ENCODE peak calls at places on chromosomes 1 and 21, in seven cellular contexts. E is neural crest cell, W is IMR-90, H is nephron progenitor cell, V is BJ, M is fibroblast of lung, L is HFFc6. T is an unnamed sample.

GRCh38 chr1:202349263-202349928 is 897 bp downstream of the PPP1R12B start:
- DNase-seq in E (no peak), W (peak), H (no peak), V (no peak), M (peak), L (peak), T (no peak)

GRCh38 chr21:25368531-25368930 is 238.8 kb downstream of the MRPL39 start:
- DNase-seq in E (no peak), W (no peak), H (no peak), V (no peak), M (no peak), L (no peak), T (no peak)

GRCh38 chr1:248841702-248842395 is 3.8 kb downstream of the ZNF672 start:
- DNase-seq in E (peak), W (peak), H (peak), V (no peak), M (peak), L (peak), T (no peak)

GRCh38 chr1:22791736-22792325 is 81.2 kb downstream of the EPHB2 start:
- DNase-seq in E (no peak), W (no peak), H (no peak), V (no peak), M (no peak), L (no peak), T (no peak)

GRCh38 chr1:220370041-220370700 is 97.9 kb upstream of the RAB3GAP2 start:
- DNase-seq in E (no peak), W (peak), H (peak), V (peak), M (peak), L (peak), T (no peak)

GRCh38 chr1:233613252-233614172 is at the start of gene KCNK1:
- DNase-seq in E (peak), W (peak), H (peak), V (peak), M (peak), L (no peak), T (peak)

GRCh38 chr1:22018583-22019559 is 17.4 kb downstream of the CELA3A start:
- DNase-seq in E (no peak), W (peak), H (no peak), V (no peak), M (peak), L (peak), T (no peak)

GRCh38 chr1:22915816-22916468 is 56.7 kb downstream of the LACTBL1 start:
- DNase-seq in E (no peak), W (no peak), H (no peak), V (no peak), M (no peak), L (no peak), T (no peak)

GRCh38 chr1:100539836-100540536 is 2.0 kb downstream of the GPR88 start:
- DNase-seq in E (peak), W (peak), H (peak), V (no peak), M (peak), L (no peak), T (no peak)

GRCh38 chr1:42993631-42994121 is 35.0 kb upstream of the SLC2A1 start:
- DNase-seq in E (no peak), W (no peak), H (no peak), V (no peak), M (no peak), L (no peak), T (no peak)

GRCh38 chr1:39977202-39977601 is 22.3 kb downstream of the MFSD2A start:
- DNase-seq in E (no peak), W (peak), H (no peak), V (no peak), M (peak), L (no peak), T (no peak)

GRCh38 chr1:229714964-229715603 is 89.0 kb downstream of the URB2 start:
- DNase-seq in E (no peak), W (peak), H (peak), V (no peak), M (no peak), L (peak), T (no peak)
- TF ChIP-seq CTCF in E (peak), W (peak), H (no peak), V (peak), M (peak), L (peak), T (peak)

DNA sequence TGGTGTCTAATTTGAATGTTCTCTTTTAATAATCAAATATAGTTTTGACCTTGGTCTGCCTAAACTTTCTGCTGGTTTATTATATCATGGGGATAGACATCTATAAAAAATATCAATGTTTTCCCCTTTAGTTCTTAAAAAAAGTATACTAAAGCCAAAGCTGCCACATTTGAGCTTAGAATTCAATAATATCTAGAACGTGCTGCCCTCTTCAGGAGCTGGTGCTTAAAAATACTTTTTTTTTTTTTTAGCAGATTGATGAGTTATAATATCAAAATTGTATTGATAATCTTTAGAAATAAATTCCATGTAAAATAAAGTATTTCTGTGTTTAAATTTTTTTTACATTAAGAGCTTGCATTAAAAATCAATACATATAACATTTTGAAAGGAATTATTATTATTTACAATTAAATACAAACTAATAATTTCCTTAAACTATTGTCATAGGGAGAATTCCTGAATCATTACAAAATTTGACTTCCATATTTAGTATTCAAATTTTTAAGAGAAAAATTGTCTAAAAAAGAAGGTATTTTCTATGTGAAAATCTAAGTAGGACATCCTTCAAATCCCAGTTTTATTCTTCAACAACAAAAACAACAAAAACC is 40.1 kb upstream of the ADGRL2 start:
- DNase-seq in E (no peak), W (peak), H (no peak), V (no peak), M (peak), L (peak), T (no peak)
- TF ChIP-seq CTCF in E (peak), W (peak), H (no peak), V (peak), M (peak), L (peak), T (peak)

GRCh38 chr1:188715566-188715965 is 1762.1 kb downstream of the BRINP3 start:
- DNase-seq in E (no peak), W (no peak), H (no peak), V (no peak), M (no peak), L (no peak), T (no peak)
- TF ChIP-seq CTCF in E (peak), W (no peak), H (no peak), V (no peak), M (no peak), L (no peak), T (peak)

DNA sequence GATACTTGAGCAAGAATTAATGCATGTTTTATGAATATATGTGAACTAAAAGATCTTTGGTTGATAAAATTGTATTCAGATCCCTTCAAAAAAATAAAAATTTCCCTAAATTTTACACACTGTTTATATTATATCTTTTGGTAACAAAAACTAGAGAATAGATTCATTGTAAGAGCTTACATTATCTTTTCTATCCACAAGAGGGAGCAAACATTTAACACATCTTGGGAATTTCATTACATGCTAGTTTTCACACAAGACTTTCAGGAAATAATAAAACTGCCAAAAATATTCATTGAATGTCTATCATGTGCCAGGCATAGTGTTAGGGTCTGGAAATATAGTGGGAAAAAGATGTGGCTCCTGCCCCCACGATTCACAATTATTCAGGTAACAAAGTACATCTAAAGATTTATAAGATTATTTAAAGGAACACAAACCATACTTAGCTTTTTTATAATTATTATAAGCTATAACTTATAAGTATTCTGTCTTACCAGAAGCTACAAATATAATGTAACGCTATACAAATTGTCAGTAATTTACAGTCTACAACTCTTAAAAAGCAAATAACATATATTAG is 30.6 kb downstream of the FAF1 start:
- DNase-seq in E (no peak), W (peak), H (no peak), V (no peak), M (peak), L (peak), T (no peak)
- TF ChIP-seq CTCF in E (peak), W (peak), H (peak), V (peak), M (no peak), L (peak), T (peak)

GRCh38 chr21:42535602-42536171 is 22.0 kb downstream of the SLC37A1 start:
- DNase-seq in E (no peak), W (no peak), H (no peak), V (no peak), M (no peak), L (no peak), T (no peak)

GRCh38 chr21:42536601-42537000 is 22.9 kb downstream of the SLC37A1 start:
- DNase-seq in E (no peak), W (no peak), H (no peak), V (no peak), M (no peak), L (no peak), T (no peak)

GRCh38 chr21:42538479-42539275 is 25.0 kb downstream of the SLC37A1 start:
- DNase-seq in E (no peak), W (no peak), H (no peak), V (no peak), M (no peak), L (no peak), T (no peak)

GRCh38 chr21:42539342-42539741 is 25.7 kb downstream of the SLC37A1 start:
- DNase-seq in E (no peak), W (no peak), H (no peak), V (no peak), M (no peak), L (no peak), T (no peak)

GRCh38 chr21:42537106-42537742 is 23.6 kb downstream of the SLC37A1 start:
- DNase-seq in E (no peak), W (no peak), H (no peak), V (no peak), M (no peak), L (no peak), T (no peak)
- TF ChIP-seq CTCF in E (peak), W (peak), H (peak), V (peak), M (peak), L (no peak), T (peak)

DNA sequence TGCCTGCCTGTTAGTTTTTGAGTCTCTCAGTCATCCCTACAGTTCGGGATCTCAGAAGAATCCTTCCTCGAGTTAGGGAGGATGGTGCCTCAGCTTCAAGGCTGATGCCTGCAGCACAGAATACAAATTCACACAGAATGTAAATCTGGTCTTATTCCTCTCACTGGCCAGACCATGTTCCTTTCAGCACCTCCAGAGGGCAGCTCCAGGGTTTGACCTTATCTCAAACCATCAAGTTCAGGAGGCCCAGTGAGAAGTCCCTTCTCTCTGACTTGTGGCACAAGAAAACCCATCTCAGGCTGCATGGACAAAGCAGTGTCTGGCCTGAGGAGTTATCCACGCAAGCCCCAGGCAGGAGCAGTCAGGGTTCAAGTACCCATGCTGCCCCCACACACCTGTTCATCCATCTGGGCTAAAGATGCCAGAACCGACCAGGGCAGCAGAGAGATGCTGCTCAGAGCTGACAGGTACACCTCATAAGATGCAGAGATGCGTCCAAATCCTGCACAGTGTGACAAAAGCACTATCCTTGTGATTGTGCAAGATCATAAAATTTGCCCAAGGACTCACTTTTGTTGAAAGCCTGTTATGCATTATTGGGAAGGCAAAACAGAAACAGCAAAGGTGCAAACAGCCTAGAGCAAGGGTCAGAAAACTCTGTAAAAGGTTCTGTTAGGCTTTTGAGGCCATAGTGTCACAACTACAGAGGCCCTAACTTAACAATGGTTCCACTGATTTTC is 49.8 kb downstream of the BCAR3 start:
- DNase-seq in E (no peak), W (no peak), H (no peak), V (no peak), M (no peak), L (no peak), T (no peak)
- TF ChIP-seq CTCF in E (peak), W (peak), H (no peak), V (peak), M (no peak), L (peak), T (peak)

T was measured in type B pancreatic cell.